ENCODE peak calls at places on chromosomes 2 and 18, in nine cellular contexts. One of them, this sample, is unnamed.

GRCh38 chr2:172972005-172972619 is 103.5 kb upstream of the MAP3K20 start:
- DNase-seq in NCI-H2081: peak; percentile 56
- DNase-seq in astrocyte of the cerebellum: no peak
- DNase-seq in stimulated activated CD4-positive, alpha-beta T cell treated with anti-CD3 and anti-CD28 coated beads, TNF-alpha, amount 100 ng/mL, for 4 hours: no peak
- DNase-seq in cardiac fibroblast: peak; percentile 55
- DNase-seq in iPS-NIHi11: peak; percentile 87
- DNase-seq in GM23248: peak; percentile 75
- DNase-seq in AG08396: peak; percentile 61
- DNase-seq in amniotic stem cell: no peak
- DNase-seq in this sample: peak; percentile 59

GRCh38 chr18:58324824-58325520 is 280.9 kb downstream of the NEDD4L start:
- DNase-seq in NCI-H2081: no peak
- DNase-seq in astrocyte of the cerebellum: no peak
- DNase-seq in stimulated activated CD4-positive, alpha-beta T cell treated with anti-CD3 and anti-CD28 coated beads, TNF-alpha, amount 100 ng/mL, for 4 hours: no peak
- DNase-seq in cardiac fibroblast: no peak
- DNase-seq in iPS-NIHi11: no peak
- DNase-seq in GM23248: no peak
- DNase-seq in AG08396: no peak
- DNase-seq in amniotic stem cell: no peak
- DNase-seq in this sample: no peak

GRCh38 chr18:42094875-42095274 is 139.8 kb downstream of the PIK3C3 start:
- DNase-seq in NCI-H2081: no peak
- DNase-seq in astrocyte of the cerebellum: no peak
- DNase-seq in stimulated activated CD4-positive, alpha-beta T cell treated with anti-CD3 and anti-CD28 coated beads, TNF-alpha, amount 100 ng/mL, for 4 hours: no peak
- DNase-seq in cardiac fibroblast: no peak
- DNase-seq in iPS-NIHi11: no peak
- DNase-seq in GM23248: no peak
- DNase-seq in AG08396: no peak
- DNase-seq in amniotic stem cell: no peak
- DNase-seq in this sample: no peak

GRCh38 chr2:52918551-52918950 is 849.1 kb upstream of the CHAC2 start:
- DNase-seq in NCI-H2081: no peak
- DNase-seq in astrocyte of the cerebellum: no peak
- DNase-seq in stimulated activated CD4-positive, alpha-beta T cell treated with anti-CD3 and anti-CD28 coated beads, TNF-alpha, amount 100 ng/mL, for 4 hours: no peak
- DNase-seq in cardiac fibroblast: no peak
- DNase-seq in iPS-NIHi11: no peak
- DNase-seq in GM23248: no peak
- DNase-seq in AG08396: no peak
- DNase-seq in amniotic stem cell: peak; percentile 8
- DNase-seq in this sample: no peak

GRCh38 chr18:8987250-8987649 is 115.2 kb upstream of the NDUFV2 start:
- DNase-seq in NCI-H2081: no peak
- DNase-seq in astrocyte of the cerebellum: no peak
- DNase-seq in stimulated activated CD4-positive, alpha-beta T cell treated with anti-CD3 and anti-CD28 coated beads, TNF-alpha, amount 100 ng/mL, for 4 hours: no peak
- DNase-seq in cardiac fibroblast: peak; percentile 80
- DNase-seq in iPS-NIHi11: no peak
- DNase-seq in GM23248: peak; percentile 86
- DNase-seq in AG08396: no peak
- DNase-seq in amniotic stem cell: no peak
- DNase-seq in this sample: peak; percentile 37

GRCh38 chr2:216789088-216789487 is 70.8 kb downstream of the TNP1 start:
- DNase-seq in NCI-H2081: peak; percentile 85
- DNase-seq in astrocyte of the cerebellum: no peak
- DNase-seq in stimulated activated CD4-positive, alpha-beta T cell treated with anti-CD3 and anti-CD28 coated beads, TNF-alpha, amount 100 ng/mL, for 4 hours: no peak
- DNase-seq in cardiac fibroblast: no peak
- DNase-seq in iPS-NIHi11: no peak
- DNase-seq in GM23248: no peak
- DNase-seq in AG08396: no peak
- DNase-seq in amniotic stem cell: no peak
- DNase-seq in this sample: no peak

GRCh38 chr2:108145551-108145950 is 94.2 kb upstream of the SULT1C3 start:
- DNase-seq in NCI-H2081: no peak
- DNase-seq in astrocyte of the cerebellum: no peak
- DNase-seq in stimulated activated CD4-positive, alpha-beta T cell treated with anti-CD3 and anti-CD28 coated beads, TNF-alpha, amount 100 ng/mL, for 4 hours: no peak
- DNase-seq in cardiac fibroblast: no peak
- DNase-seq in iPS-NIHi11: no peak
- DNase-seq in GM23248: peak; percentile 31
- DNase-seq in AG08396: no peak
- DNase-seq in amniotic stem cell: no peak
- DNase-seq in this sample: peak; percentile 26

GRCh38 chr2:192307530-192307929 is 112.8 kb upstream of the TMEFF2 start:
- DNase-seq in NCI-H2081: no peak
- DNase-seq in astrocyte of the cerebellum: no peak
- DNase-seq in stimulated activated CD4-positive, alpha-beta T cell treated with anti-CD3 and anti-CD28 coated beads, TNF-alpha, amount 100 ng/mL, for 4 hours: no peak
- DNase-seq in cardiac fibroblast: no peak
- DNase-seq in iPS-NIHi11: no peak
- DNase-seq in GM23248: peak; percentile 6
- DNase-seq in AG08396: no peak
- DNase-seq in amniotic stem cell: no peak
- DNase-seq in this sample: peak; percentile 5

GRCh38 chr2:153595939-153596338 is 117.4 kb upstream of the RPRM start:
- DNase-seq in NCI-H2081: peak; percentile 86
- DNase-seq in astrocyte of the cerebellum: peak; percentile 18
- DNase-seq in stimulated activated CD4-positive, alpha-beta T cell treated with anti-CD3 and anti-CD28 coated beads, TNF-alpha, amount 100 ng/mL, for 4 hours: no peak
- DNase-seq in cardiac fibroblast: no peak
- DNase-seq in iPS-NIHi11: peak; percentile 51
- DNase-seq in GM23248: no peak
- DNase-seq in AG08396: no peak
- DNase-seq in amniotic stem cell: no peak
- DNase-seq in this sample: no peak

GRCh38 chr2:120203341-120204021 is 19.7 kb downstream of the TMEM185B start:
- DNase-seq in NCI-H2081: no peak
- DNase-seq in astrocyte of the cerebellum: no peak
- DNase-seq in stimulated activated CD4-positive, alpha-beta T cell treated with anti-CD3 and anti-CD28 coated beads, TNF-alpha, amount 100 ng/mL, for 4 hours: no peak
- DNase-seq in cardiac fibroblast: peak; percentile 11
- DNase-seq in iPS-NIHi11: no peak
- DNase-seq in GM23248: no peak
- DNase-seq in AG08396: peak; percentile 1
- DNase-seq in amniotic stem cell: no peak
- DNase-seq in this sample: no peak

GRCh38 chr2:26752636-26753035 is 11.4 kb upstream of the SLC35F6 start:
- DNase-seq in NCI-H2081: no peak
- DNase-seq in astrocyte of the cerebellum: no peak
- DNase-seq in stimulated activated CD4-positive, alpha-beta T cell treated with anti-CD3 and anti-CD28 coated beads, TNF-alpha, amount 100 ng/mL, for 4 hours: no peak
- DNase-seq in cardiac fibroblast: no peak
- DNase-seq in iPS-NIHi11: no peak
- DNase-seq in GM23248: peak; percentile 77
- DNase-seq in AG08396: no peak
- DNase-seq in amniotic stem cell: no peak
- DNase-seq in this sample: peak; percentile 58

GRCh38 chr2:43495727-43496126 is 100.1 kb downstream of the THADA start:
- DNase-seq in NCI-H2081: no peak
- DNase-seq in astrocyte of the cerebellum: no peak
- DNase-seq in stimulated activated CD4-positive, alpha-beta T cell treated with anti-CD3 and anti-CD28 coated beads, TNF-alpha, amount 100 ng/mL, for 4 hours: no peak
- DNase-seq in cardiac fibroblast: peak; percentile 71
- DNase-seq in iPS-NIHi11: no peak
- DNase-seq in GM23248: peak; percentile 12
- DNase-seq in AG08396: no peak
- DNase-seq in amniotic stem cell: no peak
- DNase-seq in this sample: no peak

GRCh38 chr2:85797959-85798358 is 44.2 kb downstream of the ATOH8 start:
- DNase-seq in NCI-H2081: peak; percentile 9
- DNase-seq in astrocyte of the cerebellum: no peak
- DNase-seq in stimulated activated CD4-positive, alpha-beta T cell treated with anti-CD3 and anti-CD28 coated beads, TNF-alpha, amount 100 ng/mL, for 4 hours: no peak
- DNase-seq in cardiac fibroblast: peak; percentile 73
- DNase-seq in iPS-NIHi11: peak; percentile 54
- DNase-seq in GM23248: peak; percentile 59
- DNase-seq in AG08396: no peak
- DNase-seq in amniotic stem cell: no peak
- DNase-seq in this sample: peak; percentile 62

GRCh38 chr18:43312891-43313290 is 35.6 kb upstream of the SYT4 start:
- DNase-seq in NCI-H2081: no peak
- DNase-seq in astrocyte of the cerebellum: no peak
- DNase-seq in stimulated activated CD4-positive, alpha-beta T cell treated with anti-CD3 and anti-CD28 coated beads, TNF-alpha, amount 100 ng/mL, for 4 hours: no peak
- DNase-seq in cardiac fibroblast: no peak
- DNase-seq in iPS-NIHi11: no peak
- DNase-seq in GM23248: peak; percentile 59
- DNase-seq in AG08396: no peak
- DNase-seq in amniotic stem cell: no peak
- DNase-seq in this sample: no peak

GRCh38 chr2:237353207-237353606 is 60.8 kb downstream of the COL6A3 start:
- DNase-seq in NCI-H2081: no peak
- DNase-seq in astrocyte of the cerebellum: no peak
- DNase-seq in stimulated activated CD4-positive, alpha-beta T cell treated with anti-CD3 and anti-CD28 coated beads, TNF-alpha, amount 100 ng/mL, for 4 hours: no peak
- DNase-seq in cardiac fibroblast: no peak
- DNase-seq in iPS-NIHi11: peak; percentile 54
- DNase-seq in GM23248: no peak
- DNase-seq in AG08396: no peak
- DNase-seq in amniotic stem cell: no peak
- DNase-seq in this sample: no peak

GRCh38 chr18:54888933-54889332 is 60.7 kb downstream of the RAB27B start:
- DNase-seq in NCI-H2081: no peak
- DNase-seq in astrocyte of the cerebellum: no peak
- DNase-seq in stimulated activated CD4-positive, alpha-beta T cell treated with anti-CD3 and anti-CD28 coated beads, TNF-alpha, amount 100 ng/mL, for 4 hours: no peak
- DNase-seq in cardiac fibroblast: peak; percentile 45
- DNase-seq in iPS-NIHi11: no peak
- DNase-seq in GM23248: peak; percentile 84
- DNase-seq in AG08396: peak; percentile 18
- DNase-seq in amniotic stem cell: no peak
- DNase-seq in this sample: peak; percentile 55